ENCODE peak calls at places on chromosomes 1 and 21, in five cellular contexts. T is fibroblast of villous mesenchyme, H is MCF 10A, G is HCT116, A is AG09309. J is an unnamed sample.

GRCh38 chr21:38917045-38917774 is 111.5 kb downstream of the ETS2 start:
- DNase-seq in T (no peak), H (no peak), G (no peak), A (no peak), J (no peak)

GRCh38 chr1:228212966-228213844 is 5.4 kb downstream of the OBSCN start:
- DNase-seq in T (peak; percentile 80), H (peak; percentile 92), G (peak; percentile 65), A (no peak), J (no peak)

GRCh38 chr1:189769448-189769847 is 708.2 kb downstream of the BRINP3 start:
- DNase-seq in T (no peak), H (no peak), G (no peak), A (no peak), J (no peak)

GRCh38 chr1:148166558-148167492 is 14.7 kb upstream of the NBPF11 start:
- DNase-seq in T (no peak), H (peak; percentile 54), G (no peak), A (no peak), J (no peak)

GRCh38 chr1:163836446-163836845 is 514.7 kb downstream of the NUF2 start:
- DNase-seq in T (no peak), H (no peak), G (no peak), A (no peak), J (no peak)

GRCh38 chr1:12581179-12581578 is 36.8 kb downstream of the DHRS3 start:
- DNase-seq in T (no peak), H (no peak), G (no peak), A (no peak), J (no peak)

GRCh38 chr1:90371106-90371813 is 345.8 kb downstream of the BARHL2 start:
- DNase-seq in T (no peak), H (no peak), G (no peak), A (peak; percentile 17), J (no peak)

GRCh38 chr21:36747114-36747814 is 48.3 kb downstream of the SIM2 start:
- DNase-seq in T (no peak), H (no peak), G (no peak), A (no peak), J (no peak)

GRCh38 chr1:23575226-23575810 is 16.0 kb upstream of the ID3 start:
- DNase-seq in T (no peak), H (no peak), G (no peak), A (no peak), J (no peak)

GRCh38 chr1:6599141-6599975 is 3.3 kb downstream of the KLHL21 start:
- DNase-seq in T (no peak), H (peak; percentile 74), G (no peak), A (no peak), J (no peak)

GRCh38 chr1:153395136-153395685 is 4.3 kb upstream of the S100A8 start:
- DNase-seq in T (no peak), H (peak; percentile 95), G (no peak), A (no peak), J (no peak)

GRCh38 chr1:209422281-209422680 is 161.2 kb upstream of the CAMK1G start:
- DNase-seq in T (no peak), H (no peak), G (no peak), A (no peak), J (no peak)

GRCh38 chr1:103917771-103918170 is 168.1 kb downstream of the AMY1C start:
- DNase-seq in T (no peak), H (no peak), G (no peak), A (no peak), J (no peak)

GRCh38 chr1:21673277-21673780 is 4.2 kb upstream of the RAP1GAP start:
- DNase-seq in T (peak; percentile 72), H (peak; percentile 40), G (no peak), A (peak; percentile 71), J (no peak)

GRCh38 chr1:98496246-98496995 is 165.1 kb upstream of the SNX7 start:
- DNase-seq in T (no peak), H (peak; percentile 6), G (no peak), A (no peak), J (no peak)

DNA sequence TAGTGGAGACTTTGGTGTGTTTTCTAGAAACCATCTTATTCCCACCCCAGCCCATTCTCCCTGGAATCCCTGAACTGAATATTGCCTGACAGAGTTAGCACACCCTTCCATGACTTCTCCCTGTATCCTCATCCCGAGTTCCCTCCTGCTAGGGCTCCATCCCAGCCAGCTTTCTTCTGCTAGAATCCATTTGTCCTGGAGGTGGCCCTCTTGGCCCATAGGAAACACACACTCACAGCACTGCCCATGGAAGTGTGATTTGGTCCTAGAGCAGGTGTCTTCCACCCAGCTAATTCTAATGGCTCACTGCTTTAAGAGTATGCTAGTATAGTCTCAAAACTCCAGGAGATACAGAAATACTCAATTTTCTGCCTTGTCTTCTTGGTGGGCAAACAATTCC is 4.1 kb downstream of the KRTAP15-1 start:
- DNase-seq in T (no peak), H (no peak), G (no peak), A (no peak), J (no peak)
- TF ChIP-seq CTCF in T (no peak), H (no peak), G (no peak), A (no peak), J (no peak)

GRCh38 chr1:150549496-150550221 is 451 bp downstream of the ADAMTSL4 start:
- DNase-seq in T (no peak), H (peak; percentile 39), G (no peak), A (no peak), J (no peak)
- TF ChIP-seq CTCF in T (peak; percentile 6), H (peak; percentile 11), G (no peak), A (peak; percentile 27), J (no peak)

DNA sequence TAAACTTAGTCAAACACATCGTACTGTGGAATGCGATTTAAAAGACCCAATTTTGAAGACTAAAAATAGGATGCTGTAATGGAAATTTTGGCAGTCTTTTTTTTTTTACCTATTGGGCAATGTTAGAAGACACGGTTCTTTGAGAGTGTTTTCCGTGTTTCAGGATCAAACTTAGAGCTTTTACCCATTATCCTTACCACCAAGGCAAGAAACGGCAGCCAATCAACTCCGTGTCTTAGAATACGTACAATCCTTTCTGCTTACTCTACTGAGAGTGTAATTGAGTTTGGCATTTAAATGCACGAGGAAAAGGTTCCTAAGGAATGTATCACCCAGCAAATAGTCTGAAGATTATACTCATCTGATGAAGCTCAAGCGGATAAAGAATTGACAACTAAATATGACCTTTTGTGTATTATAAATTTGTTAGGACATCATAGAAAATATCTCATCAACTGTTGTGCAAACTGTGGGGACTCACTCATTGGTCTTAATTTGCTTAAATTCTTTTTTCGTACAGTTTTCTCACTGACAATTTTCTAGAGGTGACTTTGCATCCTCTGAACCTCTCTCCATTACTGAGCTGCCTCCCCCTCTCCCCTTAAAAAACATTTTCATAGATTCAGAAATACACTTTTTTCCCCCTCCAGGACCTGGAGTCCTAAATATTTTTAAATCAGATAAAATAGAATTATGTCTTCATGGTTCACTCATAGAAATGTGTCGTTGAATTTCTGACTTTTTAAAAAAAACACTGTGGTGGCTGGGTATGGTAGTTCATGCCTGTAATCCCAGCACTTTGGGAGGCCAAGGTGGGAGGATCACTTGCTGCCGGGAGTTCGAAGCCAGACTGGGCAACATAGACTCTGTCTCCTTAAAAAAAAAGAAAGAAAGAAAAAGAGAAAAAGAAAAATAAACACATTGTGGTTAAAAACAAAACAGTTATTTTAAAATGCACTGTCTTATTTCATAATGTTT is 1.3 kb downstream of the CNST start:
- DNase-seq in T (peak; percentile 80), H (peak; percentile 67), G (no peak), A (peak; percentile 68), J (peak; percentile 47)
- TF ChIP-seq CTCF in T (no peak), H (no peak), G (no peak), A (no peak), J (no peak)

DNA sequence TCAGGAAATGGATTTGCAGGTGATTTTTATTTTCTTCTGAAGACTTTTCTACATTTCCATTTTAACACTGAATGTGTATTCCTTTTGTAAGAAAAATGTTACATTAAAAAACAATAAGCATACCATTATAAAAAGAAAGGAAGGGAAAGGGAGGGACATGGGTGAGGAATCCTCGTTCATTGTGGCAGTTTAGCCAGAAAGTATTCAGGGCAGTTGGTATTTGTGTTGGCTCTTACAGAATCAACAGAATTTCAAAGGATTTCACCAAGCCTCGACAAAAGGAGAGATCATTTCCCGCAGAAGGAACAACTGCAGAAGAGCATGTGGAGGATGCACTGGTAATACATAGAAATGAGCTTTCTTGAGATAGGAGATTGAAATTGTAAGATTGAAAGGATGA is 35.0 kb downstream of the PLD5 start:
- DNase-seq in T (no peak), H (no peak), G (no peak), A (no peak), J (no peak)
- TF ChIP-seq CTCF in T (no peak), H (no peak), G (no peak), A (no peak), J (no peak)

DNA sequence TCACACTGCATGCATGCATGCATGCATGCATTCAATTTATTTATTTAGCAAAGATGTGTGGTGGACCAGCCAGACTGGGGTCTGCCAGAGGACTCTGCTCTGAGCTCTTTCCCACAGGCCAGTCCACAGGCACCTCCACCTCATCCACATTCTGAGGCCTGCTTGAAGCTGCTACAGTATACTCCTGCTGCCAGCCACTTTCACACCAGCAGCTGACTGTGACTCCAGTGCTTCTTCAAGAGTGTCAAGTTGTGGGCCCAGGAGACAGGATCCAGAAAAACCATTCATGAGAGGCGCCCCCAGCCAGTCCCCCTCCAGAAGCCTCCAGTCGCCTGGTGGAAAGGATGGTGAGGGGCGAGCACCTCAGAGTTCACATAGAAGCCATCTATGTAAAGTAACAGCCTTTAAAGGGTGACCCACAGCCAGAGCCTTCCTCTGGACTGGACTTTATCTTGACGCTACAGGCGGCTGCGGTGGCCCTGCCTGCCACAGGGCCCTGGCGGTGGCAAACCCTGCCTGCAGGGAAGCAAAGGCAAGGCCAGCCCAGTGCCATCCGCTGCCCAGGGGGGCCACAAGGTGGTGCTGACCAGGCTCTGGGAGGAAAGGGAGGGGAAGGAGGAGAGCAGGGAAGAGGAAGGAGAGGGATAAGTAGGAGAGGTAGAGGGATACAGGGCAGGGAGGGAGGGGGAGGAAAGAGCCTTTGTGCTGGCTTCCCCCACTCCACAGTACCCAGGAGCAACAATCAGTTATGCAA is 30.7 kb downstream of the SSBP3 start:
- DNase-seq in T (no peak), H (no peak), G (no peak), A (no peak), J (no peak)
- TF ChIP-seq CTCF in T (no peak), H (no peak), G (no peak), A (no peak), J (no peak)

GRCh38 chr21:42669069-42669468 is 15.6 kb downstream of the PDE9A start:
- DNase-seq in T (no peak), H (peak; percentile 20), G (no peak), A (no peak), J (no peak)
- TF ChIP-seq CTCF in T (peak; percentile 32), H (no peak), G (no peak), A (no peak), J (no peak)

GRCh38 chr1:1954831-1955441 is 35.9 kb upstream of the TMEM52 start:
- DNase-seq in T (no peak), H (peak; percentile 14), G (no peak), A (no peak), J (no peak)
- TF ChIP-seq CTCF in T (no peak), H (no peak), G (peak; percentile 2), A (no peak), J (no peak)

DNA sequence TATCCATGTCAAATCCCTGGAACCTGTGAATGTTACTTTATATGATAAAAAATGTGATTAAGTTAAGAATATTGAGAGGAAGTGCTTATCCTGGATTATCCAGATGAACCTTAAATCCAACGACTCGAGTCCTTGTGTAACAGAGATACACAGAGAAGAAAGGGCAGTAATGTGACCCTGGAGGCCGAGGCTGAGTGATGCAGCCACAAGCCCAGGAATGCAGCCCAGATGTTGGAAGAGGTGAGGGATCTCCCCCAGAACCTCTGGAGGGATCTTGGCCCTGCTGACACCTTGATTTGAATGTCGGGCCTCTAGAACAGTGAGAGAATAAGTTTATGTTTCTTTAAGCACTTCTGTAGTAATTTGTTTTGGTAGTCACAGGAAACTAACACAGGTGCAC is 18.0 kb downstream of the LPGAT1 start:
- DNase-seq in T (no peak), H (no peak), G (no peak), A (no peak), J (no peak)
- TF ChIP-seq CTCF in T (no peak), H (no peak), G (no peak), A (no peak), J (no peak)